ENCODE peak calls at places on chromosome 15, in four cellular contexts. H is T-cell; W is stimulated activated CD4-positive, alpha-beta T cell treated with anti-CD3 and anti-CD28 coated beads, Interleukin-2, amount 100 ng/mL, for 48 hours; Q is CD8-positive, alpha-beta memory T cell. G is an unnamed sample.

GRCh38 chr15:30865257-30865656 is 38.5 kb upstream of the FAN1 start:
- DNase-seq in H (no peak), W (no peak), Q (no peak), G (peak; percentile 72)

GRCh38 chr15:32843211-32843907 is 125.6 kb downstream of the GREM1 start:
- DNase-seq in H (no peak), W (no peak), Q (no peak), G (no peak)

GRCh38 chr15:84684092-84684491 is 26.1 kb upstream of the NMB start:
- DNase-seq in H (no peak), W (no peak), Q (no peak), G (no peak)

GRCh38 chr15:101451886-101452285 is 37.6 kb downstream of the PCSK6 start:
- DNase-seq in H (no peak), W (no peak), Q (no peak), G (no peak)

GRCh38 chr15:101126618-101127502 is 125.0 kb downstream of the CHSY1 start:
- DNase-seq in H (no peak), W (peak; percentile 18), Q (no peak), G (no peak)

GRCh38 chr15:40296561-40297230 is 11.0 kb downstream of the PLCB2 start:
- DNase-seq in H (no peak), W (no peak), Q (no peak), G (peak; percentile 26)

GRCh38 chr15:91622676-91623342 is 230.7 kb upstream of the SLCO3A1 start:
- DNase-seq in H (no peak), W (no peak), Q (no peak), G (no peak)

GRCh38 chr15:77486542-77487478 is 66.1 kb downstream of the HMG20A start:
- DNase-seq in H (no peak), W (no peak), Q (no peak), G (no peak)

GRCh38 chr15:83123529-83123928 is 16.1 kb downstream of the TM6SF1 start:
- DNase-seq in H (no peak), W (no peak), Q (no peak), G (no peak)

GRCh38 chr15:29821416-29822099 is 710 bp downstream of the TJP1 start:
- DNase-seq in H (no peak), W (peak; percentile 8), Q (no peak), G (peak; percentile 90)

GRCh38 chr15:70493787-70494514 is 269.4 kb downstream of the UACA start:
- DNase-seq in H (no peak), W (no peak), Q (no peak), G (peak; percentile 70)

GRCh38 chr15:60283936-60284335 is 113.8 kb downstream of the ANXA2 start:
- DNase-seq in H (no peak), W (no peak), Q (no peak), G (no peak)

GRCh38 chr15:49521802-49522201 is 98.8 kb downstream of the FGF7 start:
- DNase-seq in H (no peak), W (no peak), Q (no peak), G (peak; percentile 17)

GRCh38 chr15:58549780-58550064 is 117.9 kb downstream of the LIPC start:
- DNase-seq in H (no peak), W (no peak), Q (no peak), G (no peak)

GRCh38 chr15:29827421-29827820 is 5.2 kb upstream of the TJP1 start:
- DNase-seq in H (no peak), W (no peak), Q (no peak), G (no peak)

GRCh38 chr15:84819291-84819768 is 2.2 kb downstream of the ALPK3 start:
- DNase-seq in H (no peak), W (no peak), Q (no peak), G (peak; percentile 12)

GRCh38 chr15:48370460-48370859 is 39.2 kb downstream of the DUT start:
- DNase-seq in H (no peak), W (no peak), Q (no peak), G (no peak)

GRCh38 chr15:31299588-31300207 is 26.9 kb upstream of the KLF13 start:
- DNase-seq in H (no peak), W (no peak), Q (no peak), G (no peak)

G was measured in DMS53.